ENCODE peak calls at places on chromosomes 6 and 20, in seven cellular contexts. I is fibroblast of lung; D is GM23248; F is Panc1; E is CD8-positive, alpha-beta T cell; T is pancreas; X is WERI-Rb-1. R is an unnamed sample. For H3K9me3, the result is how much of the 10 kb centered on the place peaks cover.

GRCh38 chr20:48930878-48931277 is 9.4 kb downstream of the ARFGEF2 start:
- DNase-seq in I (no peak), D (no peak), F (no peak), E (no peak), T (no peak), X (no peak), R (no peak)

GRCh38 chr6:153208706-153209105 is 77.6 kb upstream of the RGS17 start:
- DNase-seq in I (no peak), D (no peak), F (no peak), E (no peak), T (no peak), X (peak), R (no peak)

GRCh38 chr20:36728986-36729385 is 16.9 kb downstream of the NDRG3 start:
- DNase-seq in I (no peak), D (peak), F (no peak), E (no peak), T (no peak), X (no peak), R (no peak)

GRCh38 chr6:136289579-136290405 is at the start of gene BCLAF1:
- DNase-seq in I (peak), D (peak), F (peak), E (peak), T (peak), X (peak), R (peak)

GRCh38 chr20:44495802-44496481 is 20.3 kb downstream of the TTPAL start:
- DNase-seq in I (peak), D (peak), F (peak), E (no peak), T (no peak), X (no peak), R (peak)

GRCh38 chr6:53424300-53424699 is 75.5 kb upstream of the ELOVL5 start:
- DNase-seq in I (no peak), D (no peak), F (no peak), E (no peak), T (no peak), X (no peak), R (no peak)

GRCh38 chr6:167285077-167285770 is 5.9 kb upstream of the UNC93A start:
- DNase-seq in I (no peak), D (no peak), F (no peak), E (no peak), T (peak), X (no peak), R (no peak)

GRCh38 chr6:55886185-55886836 is 10.9 kb upstream of the BMP5 start:
- DNase-seq in I (peak), D (peak), F (no peak), E (no peak), T (no peak), X (no peak), R (no peak)

GRCh38 chr6:21103626-21104224 is 489.8 kb upstream of the SOX4 start:
- DNase-seq in I (peak), D (no peak), F (no peak), E (no peak), T (no peak), X (no peak), R (no peak)

GRCh38 chr20:32580970-32581838 is 3.9 kb downstream of the NOL4L start:
- DNase-seq in I (no peak), D (no peak), F (no peak), E (peak), T (no peak), X (peak), R (no peak)

GRCh38 chr6:168095741-168096250 is 16.8 kb upstream of the FRMD1 start:
- DNase-seq in I (no peak), D (no peak), F (no peak), E (no peak), T (no peak), X (no peak), R (no peak)

GRCh38 chr6:111464184-111464583 is 18.8 kb downstream of the REV3L start:
- DNase-seq in I (no peak), D (no peak), F (no peak), E (no peak), T (no peak), X (no peak), R (no peak)

GRCh38 chr6:110513001-110513400 is 36.6 kb upstream of the SLC22A16 start:
- DNase-seq in I (peak), D (no peak), F (no peak), E (no peak), T (no peak), X (no peak), R (no peak)

GRCh38 chr6:96153775-96154174 is 138.0 kb downstream of the FUT9 start:
- DNase-seq in I (no peak), D (no peak), F (no peak), E (no peak), T (no peak), X (no peak), R (no peak)

GRCh38 chr6:147514831-147515230 is 6.3 kb downstream of the SAMD5 start:
- DNase-seq in I (no peak), D (no peak), F (no peak), E (no peak), T (no peak), X (no peak), R (peak)

GRCh38 chr6:136550330-136551071 is at the start of gene MAP7:
- DNase-seq in I (no peak), D (peak), F (no peak), E (peak), T (peak), X (peak), R (peak)

GRCh38 chr6:10451828-10452509 is 37.1 kb upstream of the TFAP2A start:
- DNase-seq in I (peak), D (peak), F (no peak), E (no peak), T (no peak), X (no peak), R (peak)

GRCh38 chr20:56872620-56873458 is 243.7 kb downstream of the TFAP2C start:
- DNase-seq in I (no peak), D (peak), F (no peak), E (no peak), T (no peak), X (no peak), R (no peak)

GRCh38 chr6:53581161-53581560 is 36.3 kb upstream of the GCLC start:
- DNase-seq in I (peak), D (peak), F (no peak), E (no peak), T (no peak), X (no peak), R (peak)

GRCh38 chr6:102126488-102126887 is 733.0 kb downstream of the GRIK2 start:
- DNase-seq in I (no peak), D (no peak), F (no peak), E (no peak), T (no peak), X (no peak), R (no peak)

GRCh38 chr20:61589055-61589385 is 337.0 kb downstream of the CDH4 start:
- DNase-seq in I (peak), D (peak), F (no peak), E (no peak), T (no peak), X (no peak), R (no peak)

GRCh38 chr6:106512958-106513480 is 116.3 kb downstream of the RTN4IP1 start:
- DNase-seq in I (peak), D (no peak), F (no peak), E (no peak), T (no peak), X (no peak), R (no peak)

GRCh38 chr6:159716247-159717086 is 10.8 kb upstream of the WTAP start:
- DNase-seq in I (peak), D (peak), F (no peak), E (no peak), T (no peak), X (no peak), R (peak)

GRCh38 chr6:163438940-163439335 is 24.4 kb downstream of the QKI start:
- DNase-seq in I (no peak), D (peak), F (no peak), E (peak), T (peak), X (no peak), R (peak)

GRCh38 chr6:165587206-165587605 is 75.8 kb downstream of the PDE10A start:
- DNase-seq in I (no peak), D (no peak), F (no peak), E (no peak), T (no peak), X (no peak), R (no peak)

GRCh38 chr6:127457444-127458064 is 1.6 kb downstream of the KIAA0408 start:
- DNase-seq in I (peak), D (peak), F (no peak), E (no peak), T (no peak), X (no peak), R (no peak)

GRCh38 chr20:62150236-62150575 is 6.6 kb downstream of the SS18L1 start:
- DNase-seq in I (no peak), D (no peak), F (no peak), E (no peak), T (no peak), X (no peak), R (no peak)

DNA sequence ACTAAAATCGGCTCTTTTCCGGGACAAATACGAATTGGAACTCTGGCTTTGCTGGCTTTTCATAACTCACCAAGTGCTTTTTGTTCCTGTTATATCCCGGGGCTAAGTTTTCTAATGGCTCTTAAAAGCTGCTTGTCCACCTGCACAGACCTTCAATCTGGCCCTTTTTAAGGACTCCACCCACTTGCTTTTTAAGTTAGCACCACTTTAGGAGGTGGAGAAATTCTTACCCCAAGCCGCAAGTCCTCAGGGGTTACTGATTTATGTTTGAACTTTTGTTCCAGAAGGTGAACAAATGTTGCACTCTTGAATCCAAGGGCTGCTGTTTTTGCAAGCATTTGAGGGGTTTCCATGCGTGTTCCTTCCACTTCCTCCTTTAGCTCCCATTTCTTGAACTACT is 37.8 kb downstream of the FAM184A start:
- DNase-seq in I (no peak), D (no peak), F (no peak), E (no peak), T (no peak), X (no peak), R (no peak)
- H3K4me3 ChIP-seq in I (no peak), D (no peak), F (no peak), E (no peak), T (no peak), X (no peak), R (no peak)

DNA sequence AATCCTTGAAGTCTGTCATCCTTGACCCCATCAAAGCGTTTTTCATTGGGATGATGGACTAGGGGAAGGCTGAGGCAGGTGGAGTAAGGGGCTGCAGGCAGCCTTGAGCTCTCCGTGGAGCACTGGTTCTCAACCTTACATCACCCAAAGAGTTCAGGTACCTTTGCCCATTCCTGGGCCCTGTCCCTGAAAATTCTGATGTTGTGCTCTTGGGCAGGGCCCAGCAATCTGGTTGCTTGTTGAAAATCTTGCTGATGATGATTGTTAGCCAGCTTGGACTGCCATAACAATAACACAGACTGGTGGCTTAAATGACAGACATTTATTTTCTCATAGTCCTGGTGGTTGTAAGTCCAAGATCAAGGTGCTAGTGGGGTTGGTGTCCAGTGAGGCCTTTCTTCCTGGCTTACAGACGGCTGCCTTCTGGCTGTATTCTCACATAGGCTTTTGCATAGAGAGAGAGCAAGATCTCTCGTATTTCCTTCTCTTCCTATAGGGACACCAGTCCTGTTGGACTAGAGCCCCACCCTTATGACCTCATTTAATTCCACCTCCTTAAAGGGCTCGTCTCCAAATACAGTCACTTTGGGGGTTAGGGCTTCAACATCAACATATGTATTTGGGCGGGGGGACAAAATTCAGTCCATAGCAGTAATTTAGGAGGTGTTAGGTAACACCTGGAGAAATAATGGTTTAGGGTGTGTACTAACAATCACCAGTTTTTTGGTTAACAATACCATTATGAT is 104.9 kb downstream of the PLEKHG1 start:
- DNase-seq in I (no peak), D (no peak), F (no peak), E (no peak), T (no peak), X (no peak), R (no peak)
- H3K9me3 ChIP-seq in I (under half), D (under half), F (under half), E (under half), T (under half), X (under half), R (under half)

GRCh38 chr6:26041946-26042345 is 45.3 kb upstream of the HFE start:
- DNase-seq in I (no peak), D (no peak), F (no peak), E (no peak), T (no peak), X (no peak), R (no peak)
- H3K4me3 ChIP-seq in I (no peak), D (no peak), F (no peak), E (no peak), T (no peak), X (no peak), R (no peak)

GRCh38 chr20:47246061-47246460 is 110.4 kb downstream of the ZMYND8 start:
- DNase-seq in I (no peak), D (no peak), F (no peak), E (no peak), T (no peak), X (peak), R (no peak)

GRCh38 chr20:47249913-47250312 is 106.6 kb downstream of the ZMYND8 start:
- DNase-seq in I (no peak), D (no peak), F (no peak), E (no peak), T (no peak), X (no peak), R (no peak)

GRCh38 chr20:47247972-47248371 is 108.5 kb downstream of the ZMYND8 start:
- DNase-seq in I (no peak), D (no peak), F (no peak), E (no peak), T (no peak), X (no peak), R (no peak)

GRCh38 chr20:47250360-47250759 is 106.1 kb downstream of the ZMYND8 start:
- DNase-seq in I (no peak), D (no peak), F (no peak), E (no peak), T (no peak), X (no peak), R (no peak)

GRCh38 chr20:47248448-47248966 is 108.0 kb downstream of the ZMYND8 start:
- DNase-seq in I (no peak), D (no peak), F (no peak), E (no peak), T (no peak), X (no peak), R (no peak)
- H3K9me3 ChIP-seq in I (under half), D (under half), F (under half), E (under half), T (under half), X (under half), R (under half)

GRCh38 chr20:2688041-2688591 is 4.5 kb upstream of the EBF4 start:
- DNase-seq in I (peak), D (peak), F (no peak), E (peak), T (no peak), X (peak), R (no peak)
- H3K4me3 ChIP-seq in I (no peak), D (no peak), F (no peak), E (no peak), T (no peak), X (peak), R (no peak)

GRCh38 chr6:131886517-131886916 is 64.7 kb downstream of the CCN2 start:
- DNase-seq in I (no peak), D (no peak), F (no peak), E (no peak), T (no peak), X (no peak), R (no peak)
- H3K9me3 ChIP-seq in I (under half), D (under half), F (under half), E (under half), T (under half), X (under half), R (under half)

DNA sequence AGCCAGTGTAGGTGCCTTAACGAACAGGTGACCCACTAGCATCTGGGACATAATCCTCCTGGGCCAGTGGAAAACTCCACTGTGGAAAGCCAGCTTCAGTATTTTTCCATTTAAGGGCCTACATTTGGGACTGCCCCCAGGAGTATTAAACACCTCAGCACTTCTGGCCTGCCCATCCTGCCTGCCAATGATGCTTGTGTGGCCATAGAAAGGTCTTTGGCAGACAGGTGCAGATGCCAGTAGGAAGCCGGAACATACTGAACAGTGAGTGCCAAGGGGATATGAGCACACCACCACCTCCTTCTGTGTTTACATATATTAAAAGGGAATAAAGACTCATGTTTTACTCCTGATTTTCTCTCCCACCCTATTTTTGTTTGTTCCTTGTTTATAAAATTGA is 19.9 kb downstream of the MCM8 start:
- DNase-seq in I (no peak), D (no peak), F (no peak), E (no peak), T (no peak), X (no peak), R (no peak)
- H3K4me3 ChIP-seq in I (no peak), D (no peak), F (no peak), E (no peak), T (no peak), X (no peak), R (no peak)

GRCh38 chr6:169428532-169428931 is 174.9 kb upstream of the THBS2 start:
- DNase-seq in I (peak), D (peak), F (no peak), E (no peak), T (no peak), X (no peak), R (no peak)

GRCh38 chr6:169426611-169427010 is 173.0 kb upstream of the THBS2 start:
- DNase-seq in I (no peak), D (no peak), F (no peak), E (no peak), T (no peak), X (no peak), R (no peak)

GRCh38 chr6:169427856-169428255 is 174.2 kb upstream of the THBS2 start:
- DNase-seq in I (peak), D (peak), F (no peak), E (no peak), T (no peak), X (no peak), R (no peak)

GRCh38 chr6:169425628-169426370 is 172.2 kb upstream of the THBS2 start:
- DNase-seq in I (peak), D (no peak), F (peak), E (no peak), T (no peak), X (no peak), R (no peak)

DNA sequence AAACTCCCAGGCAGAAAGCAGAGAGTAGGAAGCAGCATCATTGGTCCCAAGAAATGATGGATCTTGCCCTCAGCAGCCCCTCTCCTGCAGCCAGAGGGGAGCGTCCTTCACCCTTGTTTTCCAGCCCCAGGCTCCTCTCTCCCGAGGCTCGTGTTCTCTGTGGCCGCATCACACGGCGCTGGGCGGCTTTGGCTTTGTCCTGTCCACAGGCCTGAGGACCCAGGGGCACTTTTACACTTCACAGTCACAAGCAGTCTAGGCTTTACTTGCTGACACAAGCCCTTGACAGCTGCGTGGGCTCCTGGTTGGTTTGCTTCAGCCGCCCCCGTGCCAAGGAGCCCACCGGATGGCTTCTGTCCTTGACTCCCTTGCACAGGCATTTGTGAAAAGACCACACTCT is 175.4 kb upstream of the THBS2 start:
- DNase-seq in I (no peak), D (no peak), F (no peak), E (no peak), T (no peak), X (no peak), R (no peak)
- H3K9me3 ChIP-seq in I (under half), D (under half), F (under half), E (under half), T (under half), X (under half), R (under half)

GRCh38 chr20:23152308-23152892 is 66.3 kb upstream of the CD93 start:
- DNase-seq in I (peak), D (peak), F (no peak), E (peak), T (no peak), X (peak), R (no peak)
- H3K4me3 ChIP-seq in I (no peak), D (no peak), F (no peak), E (no peak), T (no peak), X (no peak), R (no peak)

DNA sequence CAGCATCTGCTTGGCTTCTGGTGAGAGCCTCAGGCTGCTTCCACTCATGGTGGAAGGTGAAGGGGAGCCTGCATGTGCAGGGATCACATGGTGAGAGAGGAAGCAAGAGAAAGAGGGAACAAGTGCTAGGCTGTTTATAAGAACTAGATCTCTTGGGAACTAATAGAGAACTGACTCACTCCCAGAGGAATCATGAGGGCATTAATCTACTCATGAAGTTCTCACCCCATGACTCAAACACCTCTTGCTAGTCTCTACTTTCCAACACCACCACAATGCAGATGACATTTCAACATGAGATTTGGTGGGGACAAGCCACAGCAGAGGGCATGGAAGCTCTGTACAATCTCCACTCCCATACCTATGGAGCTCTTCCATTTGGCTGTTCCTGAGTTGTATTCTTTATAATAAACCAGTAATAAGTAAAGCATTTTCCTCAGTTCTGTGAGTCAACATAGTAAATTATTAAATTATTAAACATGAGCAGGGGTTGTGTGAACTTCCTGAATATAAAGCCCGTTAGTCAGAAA is 524.1 kb upstream of the NRSN1 start:
- DNase-seq in I (no peak), D (peak), F (no peak), E (no peak), T (no peak), X (no peak), R (no peak)
- H3K9me3 ChIP-seq in I (under half), D (under half), F (under half), E (under half), T (under half), X (under half), R (under half)